ENCODE peak calls at places on chromosomes 1 and 21, in eight cellular contexts. G is adrenal gland, R is heart right ventricle, X is cardiac muscle cell, S is NT2/D1, K is left lung, J is left ventricle myocardium inferior, F is pancreas. L is an unnamed sample. For H3K4me1 and H3K27me3, the result is how much of the 10 kb centered on the place peaks cover.

GRCh38 chr1:1100296-1100695 is 15.6 kb downstream of the C1orf159 start:
- DNase-seq in F (no peak), J (no peak), K (no peak), X (no peak), G (no peak), S (no peak), R (no peak), L (no peak)

GRCh38 chr1:54285815-54286214 is 85.8 kb downstream of the MRPL37 start:
- DNase-seq in K (no peak), J (no peak), X (no peak), G (no peak), S (no peak), F (no peak), R (no peak), L (no peak)

GRCh38 chr21:44686843-44687561 is 5.0 kb upstream of the KRTAP12-1 start:
- DNase-seq in R (no peak), S (no peak), G (no peak), F (no peak), K (no peak), J (no peak), X (no peak), L (no peak)

GRCh38 chr1:57440096-57440495 is 16.2 kb upstream of the DAB1 start:
- DNase-seq in K (no peak), R (no peak), F (no peak), S (no peak), G (no peak), J (no peak), X (no peak), L (no peak)

GRCh38 chr1:98102369-98103030 is 181.7 kb upstream of the DPYD start:
- DNase-seq in J (no peak), R (no peak), K (no peak), S (no peak), X (peak), G (no peak), F (no peak), L (no peak)

GRCh38 chr1:44714944-44715571 is 15.9 kb downstream of the RNU5D-1 start:
- DNase-seq in K (peak), G (peak), F (no peak), X (peak), R (no peak), S (peak), J (peak), L (peak)

GRCh38 chr1:186473047-186473446 is 12.1 kb upstream of the PDC start:
- DNase-seq in K (no peak), J (no peak), G (no peak), X (no peak), S (no peak), R (no peak), F (no peak), L (no peak)

GRCh38 chr1:10511494-10511885 is 36.7 kb downstream of the PEX14 start:
- DNase-seq in S (no peak), R (no peak), F (no peak), X (no peak), K (no peak), G (no peak), J (no peak), L (no peak)

GRCh38 chr1:238466459-238466858 is 575.7 kb upstream of the ZP4 start:
- DNase-seq in X (no peak), G (no peak), S (no peak), F (no peak), K (no peak), R (no peak), J (no peak), L (no peak)

GRCh38 chr1:159798893-159799292 is 3.3 kb upstream of the FCRL6 start:
- DNase-seq in X (peak), R (peak), G (peak), S (peak), J (peak), K (peak), F (no peak), L (peak)

GRCh38 chr1:52727114-52727586 is 897 bp downstream of the ZYG11B start:
- DNase-seq in R (no peak), S (no peak), X (no peak), G (no peak), F (no peak), K (no peak), J (no peak), L (no peak)

GRCh38 chr1:104072915-104073371 is 323.2 kb downstream of the AMY1C start:
- DNase-seq in S (no peak), J (no peak), R (no peak), X (peak), F (peak), G (no peak), K (no peak), L (no peak)

GRCh38 chr1:191851799-191852595 is 306.3 kb upstream of the RGS18 start:
- DNase-seq in J (no peak), F (no peak), S (no peak), R (no peak), K (no peak), X (peak), G (no peak), L (no peak)

GRCh38 chr1:186155594-186155993 is 219.5 kb downstream of the TPR start:
- DNase-seq in J (no peak), K (no peak), F (no peak), S (peak), R (no peak), G (no peak), X (peak), L (no peak)

GRCh38 chr1:119712342-119713038 is 756 bp downstream of the PHGDH start:
- DNase-seq in F (peak), X (peak), R (peak), G (peak), K (peak), S (peak), J (peak), L (no peak)

GRCh38 chr21:36743446-36743845 is 44.5 kb downstream of the SIM2 start:
- DNase-seq in K (no peak), G (no peak), F (no peak), J (no peak), X (no peak), S (no peak), R (no peak), L (no peak)

GRCh38 chr21:36744190-36744559 is 45.3 kb downstream of the SIM2 start:
- DNase-seq in K (no peak), R (no peak), F (no peak), G (no peak), X (no peak), J (no peak), S (no peak), L (no peak)

GRCh38 chr21:36747114-36747814 is 48.3 kb downstream of the SIM2 start:
- DNase-seq in S (no peak), F (no peak), K (no peak), J (peak), G (no peak), X (no peak), R (no peak), L (no peak)

GRCh38 chr21:36744560-36745231 is 45.8 kb downstream of the SIM2 start:
- DNase-seq in X (no peak), R (peak), S (no peak), J (peak), G (no peak), K (no peak), F (peak), L (no peak)

GRCh38 chr21:36745459-36745858 is 46.5 kb downstream of the SIM2 start:
- DNase-seq in S (no peak), X (no peak), R (no peak), G (no peak), K (no peak), F (no peak), J (no peak), L (no peak)
- H3K4me1 ChIP-seq in S (under half), X (under half), R (under half), G (under half), K (under half), F (under half), J (under half), L (under half)

GRCh38 chr1:233940908-233941307 is 36.4 kb downstream of the SLC35F3 start:
- DNase-seq in J (no peak), S (no peak), X (no peak), K (no peak), R (no peak), G (no peak), F (no peak), L (no peak)
- H3K27me3 ChIP-seq in J (under half), S (under half), X (under half), K (under half), R (under half), G (under half), F (under half), L (under half)

GRCh38 chr1:229537894-229538293 is 20.6 kb downstream of the ABCB10 start:
- DNase-seq in S (no peak), X (peak), F (no peak), G (no peak), J (no peak), R (no peak), K (no peak), L (no peak)
- H3K4me1 ChIP-seq in S (under half), X (under half), F (under half), G (under half), J (under half), R (under half), K (under half), L (under half)

DNA sequence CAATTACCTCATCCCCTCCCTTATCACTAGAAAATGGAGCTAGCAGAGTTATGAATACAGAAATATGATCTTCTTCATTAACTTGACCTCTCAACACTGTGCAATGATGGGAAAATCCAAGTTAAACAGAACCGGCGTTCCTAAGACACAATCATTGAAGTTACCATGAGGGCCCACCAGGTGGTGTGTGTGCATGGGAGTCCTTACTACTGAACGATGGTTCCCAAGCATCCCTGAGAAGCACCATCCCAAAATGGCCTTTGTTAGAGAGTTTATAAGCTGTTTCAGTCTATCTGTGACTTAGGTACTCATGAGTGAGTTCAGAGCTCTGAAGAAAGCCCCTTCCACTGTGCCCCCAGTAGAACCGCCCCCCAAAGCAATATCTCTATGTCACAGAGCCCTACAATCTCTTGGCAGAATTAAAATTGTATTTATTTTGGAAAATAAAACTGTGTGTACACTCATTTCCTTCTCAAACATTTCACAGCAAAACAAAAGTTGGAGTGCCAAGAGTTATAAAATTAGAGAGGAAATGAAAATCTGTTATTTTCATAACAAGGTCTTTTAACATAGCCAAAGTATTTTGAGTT is 56.8 kb downstream of the PLD5 start:
- DNase-seq in F (no peak), S (peak), R (no peak), K (no peak), J (peak), G (peak), X (peak), L (no peak)
- H3K27me3 ChIP-seq in F (under half), S (under half), R (under half), K (under half), J (under half), G (under half), X (under half), L (under half)

GRCh38 chr1:21894034-21894881 is 42.9 kb downstream of the HSPG2 start:
- DNase-seq in S (no peak), X (no peak), F (no peak), R (peak), G (no peak), K (no peak), J (peak), L (no peak)

GRCh38 chr1:21898326-21899155 is 38.6 kb downstream of the HSPG2 start:
- DNase-seq in G (peak), F (no peak), X (peak), J (peak), K (no peak), S (no peak), R (no peak), L (no peak)

GRCh38 chr1:21897844-21898243 is 39.3 kb downstream of the HSPG2 start:
- DNase-seq in F (no peak), G (no peak), S (no peak), X (no peak), R (no peak), K (no peak), J (no peak), L (no peak)

GRCh38 chr1:21896652-21897532 is 40.2 kb downstream of the HSPG2 start:
- DNase-seq in J (peak), F (no peak), R (peak), G (peak), K (no peak), X (peak), S (no peak), L (no peak)

GRCh38 chr1:21896026-21896425 is 41.1 kb downstream of the HSPG2 start:
- DNase-seq in K (no peak), F (no peak), J (no peak), S (no peak), G (no peak), X (no peak), R (no peak), L (no peak)
- H3K4me1 ChIP-seq in K (under half), F (under half), J (half or more), S (under half), G (under half), X (under half), R (half or more), L (under half)

GRCh38 chr21:43297411-43297981 is 128.7 kb downstream of the CRYAA start:
- DNase-seq in F (peak), J (peak), G (no peak), R (no peak), X (no peak), S (no peak), K (no peak), L (no peak)
- H3K27me3 ChIP-seq in F (under half), J (under half), G (under half), R (under half), X (under half), S (under half), K (under half), L (under half)

GRCh38 chr1:201632364-201632952 is 93.5 kb downstream of the NAV1 start:
- DNase-seq in S (no peak), K (no peak), G (no peak), J (no peak), X (no peak), R (no peak), F (no peak), L (no peak)
- H3K4me1 ChIP-seq in S (under half), K (under half), G (under half), J (half or more), X (under half), R (half or more), F (under half), L (under half)